ENCODE peak calls at places on chromosomes 1 and 21, in four cellular contexts. I, R, W and K are unnamed samples.

GRCh38 chr21:35825370-35825769 is 235.0 kb downstream of the SETD4 start:
- DNase-seq in W (no peak), I (no peak), R (no peak), K (no peak)

GRCh38 chr1:243325305-243325890 is 69.6 kb downstream of the SDCCAG8 start:
- DNase-seq in I (no peak), W (no peak), R (peak; percentile 46), K (no peak)

GRCh38 chr1:4657920-4658585 is 3.6 kb downstream of the AJAP1 start:
- DNase-seq in W (peak; percentile 60), R (no peak), I (peak; percentile 38), K (no peak)

GRCh38 chr21:16563111-16563510 is 833.3 kb downstream of the USP25 start:
- DNase-seq in R (no peak), W (no peak), I (no peak), K (no peak)

GRCh38 chr1:162187676-162188075 is 118.2 kb downstream of the NOS1AP start:
- DNase-seq in W (peak; percentile 22), R (no peak), I (no peak), K (no peak)

GRCh38 chr1:203177471-203178039 is 1.9 kb upstream of the MYBPH start:
- DNase-seq in I (no peak), R (no peak), W (peak; percentile 89), K (no peak)

GRCh38 chr1:167661527-167662436 is 31.8 kb downstream of the RCSD1 start:
- DNase-seq in W (no peak), R (no peak), I (no peak), K (no peak)

GRCh38 chr21:38951095-38951745 is 145.5 kb downstream of the ETS2 start:
- DNase-seq in I (no peak), W (no peak), R (no peak), K (no peak)

GRCh38 chr1:227789042-227789880 is 26.2 kb upstream of the PRSS38 start:
- DNase-seq in I (no peak), W (peak; percentile 65), R (no peak), K (no peak)

GRCh38 chr1:67583462-67583950 is 101.5 kb upstream of the GADD45A start:
- DNase-seq in R (no peak), I (peak; percentile 67), W (no peak), K (no peak)

GRCh38 chr1:34982820-34983376 is 2.2 kb downstream of the TMEM35B start:
- DNase-seq in W (no peak), I (no peak), R (no peak), K (no peak)

GRCh38 chr1:182927693-182928433 is 25.1 kb downstream of the SHCBP1L start:
- DNase-seq in W (no peak), R (no peak), I (no peak), K (no peak)

GRCh38 chr1:30283199-30283962 is 440.0 kb downstream of the MATN1 start:
- DNase-seq in I (no peak), W (peak; percentile 25), R (no peak), K (no peak)

GRCh38 chr1:228178737-228179720 is 13.4 kb downstream of the IBA57 start:
- DNase-seq in I (peak; percentile 66), W (no peak), R (no peak), K (no peak)

GRCh38 chr1:83509229-83509870 is 489.6 kb downstream of the TTLL7 start:
- DNase-seq in W (no peak), I (no peak), R (no peak), K (no peak)

GRCh38 chr1:225691861-225692516 is 39.1 kb upstream of the ENAH start:
- DNase-seq in W (no peak), I (no peak), R (no peak), K (no peak)

GRCh38 chr1:162625624-162626023 is 6.6 kb upstream of the DDR2 start:
- DNase-seq in R (no peak), I (no peak), W (no peak), K (no peak)

GRCh38 chr1:199759268-199759724 is 268.2 kb upstream of the NR5A2 start:
- DNase-seq in R (no peak), W (peak; percentile 80), I (no peak), K (no peak)

GRCh38 chr1:229699613-229700242 is 73.7 kb downstream of the URB2 start:
- DNase-seq in R (no peak), W (no peak), I (no peak), K (no peak)